ENCODE peak calls at places on chromosomes 3 and 15, in six cellular contexts. One of them, this sample, is unnamed.

GRCh38 chr3:50853936-50854335 is 179.2 kb downstream of the DOCK3 start:
- DNase-seq in GM06990: no peak
- DNase-seq in WERI-Rb-1: no peak
- DNase-seq in progenitor cell of endocrine pancreas: no peak
- DNase-seq in AG10803: no peak
- DNase-seq in heart left ventricle: no peak
- DNase-seq in this sample: no peak

GRCh38 chr15:81749667-81750360 is 296.0 kb downstream of the MEX3B start:
- DNase-seq in progenitor cell of endocrine pancreas: no peak
- DNase-seq in WERI-Rb-1: no peak
- DNase-seq in heart left ventricle: no peak
- DNase-seq in AG10803: no peak
- DNase-seq in GM06990: no peak
- DNase-seq in this sample: no peak

GRCh38 chr15:50137330-50137761 is 18.3 kb upstream of the ATP8B4 start:
- DNase-seq in progenitor cell of endocrine pancreas: no peak
- DNase-seq in WERI-Rb-1: no peak
- DNase-seq in AG10803: peak; percentile 98
- DNase-seq in GM06990: no peak
- DNase-seq in heart left ventricle: no peak
- DNase-seq in this sample: no peak

GRCh38 chr3:142319094-142319493 is 93.7 kb upstream of the GK5 start:
- DNase-seq in heart left ventricle: no peak
- DNase-seq in progenitor cell of endocrine pancreas: no peak
- DNase-seq in GM06990: no peak
- DNase-seq in WERI-Rb-1: no peak
- DNase-seq in AG10803: peak; percentile 72
- DNase-seq in this sample: no peak

GRCh38 chr15:31304736-31305365 is 21.8 kb upstream of the KLF13 start:
- DNase-seq in heart left ventricle: no peak
- DNase-seq in GM06990: no peak
- DNase-seq in AG10803: no peak
- DNase-seq in WERI-Rb-1: no peak
- DNase-seq in progenitor cell of endocrine pancreas: no peak
- DNase-seq in this sample: no peak

GRCh38 chr15:71752604-71753289 is 57.6 kb upstream of the NR2E3 start:
- DNase-seq in AG10803: peak; percentile 88
- DNase-seq in WERI-Rb-1: peak; percentile 54
- DNase-seq in heart left ventricle: no peak
- DNase-seq in GM06990: no peak
- DNase-seq in progenitor cell of endocrine pancreas: no peak
- DNase-seq in this sample: peak; percentile 56

GRCh38 chr3:174002543-174002942 is 605.0 kb downstream of the NLGN1 start:
- DNase-seq in AG10803: no peak
- DNase-seq in WERI-Rb-1: no peak
- DNase-seq in progenitor cell of endocrine pancreas: no peak
- DNase-seq in heart left ventricle: no peak
- DNase-seq in GM06990: no peak
- DNase-seq in this sample: no peak

GRCh38 chr3:195260286-195260905 is 10.6 kb downstream of the XXYLT1 start:
- DNase-seq in AG10803: no peak
- DNase-seq in WERI-Rb-1: no peak
- DNase-seq in heart left ventricle: no peak
- DNase-seq in progenitor cell of endocrine pancreas: no peak
- DNase-seq in GM06990: no peak
- DNase-seq in this sample: peak; percentile 57

GRCh38 chr15:63600001-63600645 is 2.9 kb downstream of the FBXL22 start:
- DNase-seq in heart left ventricle: no peak
- DNase-seq in WERI-Rb-1: no peak
- DNase-seq in progenitor cell of endocrine pancreas: no peak
- DNase-seq in GM06990: no peak
- DNase-seq in AG10803: no peak
- DNase-seq in this sample: no peak

GRCh38 chr15:74036271-74037170 is 42.0 kb downstream of the PML start:
- DNase-seq in progenitor cell of endocrine pancreas: peak; percentile 25
- DNase-seq in WERI-Rb-1: peak; percentile 83
- DNase-seq in AG10803: peak; percentile 73
- DNase-seq in GM06990: no peak
- DNase-seq in heart left ventricle: no peak
- DNase-seq in this sample: peak; percentile 49

GRCh38 chr3:58299839-58300516 is 6.1 kb upstream of the RPP14 start:
- DNase-seq in GM06990: no peak
- DNase-seq in AG10803: peak; percentile 68
- DNase-seq in progenitor cell of endocrine pancreas: no peak
- DNase-seq in WERI-Rb-1: no peak
- DNase-seq in heart left ventricle: no peak
- DNase-seq in this sample: no peak
- TF ChIP-seq CTCF in GM06990: peak; percentile 36
- TF ChIP-seq CTCF in AG10803: peak; percentile 73
- TF ChIP-seq CTCF in progenitor cell of endocrine pancreas: peak; percentile 78
- TF ChIP-seq CTCF in WERI-Rb-1: peak; percentile 20
- TF ChIP-seq CTCF in heart left ventricle: peak; percentile 51
- TF ChIP-seq CTCF in this sample: peak; percentile 41

GRCh38 chr3:128727485-128727884 is 1.5 kb downstream of the RAB7A start:
- DNase-seq in heart left ventricle: no peak
- DNase-seq in GM06990: no peak
- DNase-seq in AG10803: no peak
- DNase-seq in progenitor cell of endocrine pancreas: no peak
- DNase-seq in WERI-Rb-1: no peak
- DNase-seq in this sample: no peak
- TF ChIP-seq CTCF in heart left ventricle: no peak
- TF ChIP-seq CTCF in GM06990: no peak
- TF ChIP-seq CTCF in AG10803: no peak
- TF ChIP-seq CTCF in progenitor cell of endocrine pancreas: no peak
- TF ChIP-seq CTCF in WERI-Rb-1: no peak
- TF ChIP-seq CTCF in this sample: no peak

GRCh38 chr3:126549861-126550487 is 8.8 kb downstream of the C3orf22 start:
- DNase-seq in progenitor cell of endocrine pancreas: no peak
- DNase-seq in AG10803: no peak
- DNase-seq in GM06990: no peak
- DNase-seq in WERI-Rb-1: peak; percentile 4
- DNase-seq in heart left ventricle: no peak
- DNase-seq in this sample: no peak
- TF ChIP-seq CTCF in progenitor cell of endocrine pancreas: no peak
- TF ChIP-seq CTCF in AG10803: no peak
- TF ChIP-seq CTCF in GM06990: no peak
- TF ChIP-seq CTCF in WERI-Rb-1: no peak
- TF ChIP-seq CTCF in heart left ventricle: no peak
- TF ChIP-seq CTCF in this sample: no peak

GRCh38 chr3:11819146-11819545 is 27.5 kb downstream of the TAMM41 start:
- DNase-seq in AG10803: no peak
- DNase-seq in heart left ventricle: no peak
- DNase-seq in progenitor cell of endocrine pancreas: no peak
- DNase-seq in WERI-Rb-1: no peak
- DNase-seq in GM06990: no peak
- DNase-seq in this sample: no peak

GRCh38 chr3:11825271-11825670 is 21.4 kb downstream of the TAMM41 start:
- DNase-seq in AG10803: peak; percentile 50
- DNase-seq in progenitor cell of endocrine pancreas: no peak
- DNase-seq in WERI-Rb-1: no peak
- DNase-seq in heart left ventricle: no peak
- DNase-seq in GM06990: no peak
- DNase-seq in this sample: no peak

GRCh38 chr3:11818033-11818432 is 28.7 kb downstream of the TAMM41 start:
- DNase-seq in WERI-Rb-1: no peak
- DNase-seq in heart left ventricle: no peak
- DNase-seq in progenitor cell of endocrine pancreas: no peak
- DNase-seq in GM06990: no peak
- DNase-seq in AG10803: no peak
- DNase-seq in this sample: no peak

GRCh38 chr3:11820540-11821041 is 26.1 kb downstream of the TAMM41 start:
- DNase-seq in WERI-Rb-1: no peak
- DNase-seq in progenitor cell of endocrine pancreas: no peak
- DNase-seq in GM06990: no peak
- DNase-seq in heart left ventricle: no peak
- DNase-seq in AG10803: peak; percentile 51
- DNase-seq in this sample: peak; percentile 40
- TF ChIP-seq CTCF in WERI-Rb-1: peak; percentile 10
- TF ChIP-seq CTCF in progenitor cell of endocrine pancreas: peak; percentile 17
- TF ChIP-seq CTCF in GM06990: peak; percentile 33
- TF ChIP-seq CTCF in heart left ventricle: no peak
- TF ChIP-seq CTCF in AG10803: no peak
- TF ChIP-seq CTCF in this sample: no peak

GRCh38 chr15:34621675-34622074 is 38.2 kb upstream of the GOLGA8B start:
- DNase-seq in AG10803: peak; percentile 59
- DNase-seq in GM06990: no peak
- DNase-seq in heart left ventricle: no peak
- DNase-seq in WERI-Rb-1: no peak
- DNase-seq in progenitor cell of endocrine pancreas: no peak
- DNase-seq in this sample: peak; percentile 4
- TF ChIP-seq CTCF in AG10803: peak; percentile 66
- TF ChIP-seq CTCF in GM06990: peak; percentile 26
- TF ChIP-seq CTCF in heart left ventricle: peak; percentile 11
- TF ChIP-seq CTCF in WERI-Rb-1: peak; percentile 39
- TF ChIP-seq CTCF in progenitor cell of endocrine pancreas: no peak
- TF ChIP-seq CTCF in this sample: peak; percentile 13

This sample was measured in GM13976.